ENCODE peak calls at places on chromosomes 16 and 17, in four cellular contexts. T, D, K and H are unnamed samples.

GRCh38 chr16:6165330-6165984 is 1067.9 kb upstream of the EEF2KMT start:
- DNase-seq in T (no peak), D (no peak), K (no peak), H (no peak)

GRCh38 chr16:12142157-12142556 is 165.6 kb downstream of the SNX29 start:
- DNase-seq in T (no peak), D (no peak), K (no peak), H (no peak)

GRCh38 chr17:43983515-43984411 is 20.7 kb upstream of the NAGS start:
- DNase-seq in T (peak), D (no peak), K (peak), H (no peak)

GRCh38 chr16:27786221-27786848 is 236.4 kb downstream of the KATNIP start:
- DNase-seq in T (no peak), D (no peak), K (peak), H (no peak)

GRCh38 chr17:6279659-6280058 is 155.3 kb downstream of the AIPL1 start:
- DNase-seq in T (peak), D (peak), K (peak), H (peak)

GRCh38 chr16:11078812-11079459 is 134.6 kb downstream of the CLEC16A start:
- DNase-seq in T (no peak), D (no peak), K (no peak), H (no peak)

GRCh38 chr17:59311051-59311468 is 20.4 kb upstream of the YPEL2 start:
- DNase-seq in T (peak), D (peak), K (peak), H (peak)

GRCh38 chr16:17657037-17657436 is 186.3 kb upstream of the XYLT1 start:
- DNase-seq in T (no peak), D (no peak), K (no peak), H (no peak)

GRCh38 chr17:32497431-32498205 is 10.8 kb downstream of the CDK5R1 start:
- DNase-seq in T (no peak), D (no peak), K (no peak), H (no peak)

GRCh38 chr17:79843917-79844815 is 4.9 kb upstream of the CBX4 start:
- DNase-seq in T (no peak), D (no peak), K (no peak), H (no peak)

DNA sequence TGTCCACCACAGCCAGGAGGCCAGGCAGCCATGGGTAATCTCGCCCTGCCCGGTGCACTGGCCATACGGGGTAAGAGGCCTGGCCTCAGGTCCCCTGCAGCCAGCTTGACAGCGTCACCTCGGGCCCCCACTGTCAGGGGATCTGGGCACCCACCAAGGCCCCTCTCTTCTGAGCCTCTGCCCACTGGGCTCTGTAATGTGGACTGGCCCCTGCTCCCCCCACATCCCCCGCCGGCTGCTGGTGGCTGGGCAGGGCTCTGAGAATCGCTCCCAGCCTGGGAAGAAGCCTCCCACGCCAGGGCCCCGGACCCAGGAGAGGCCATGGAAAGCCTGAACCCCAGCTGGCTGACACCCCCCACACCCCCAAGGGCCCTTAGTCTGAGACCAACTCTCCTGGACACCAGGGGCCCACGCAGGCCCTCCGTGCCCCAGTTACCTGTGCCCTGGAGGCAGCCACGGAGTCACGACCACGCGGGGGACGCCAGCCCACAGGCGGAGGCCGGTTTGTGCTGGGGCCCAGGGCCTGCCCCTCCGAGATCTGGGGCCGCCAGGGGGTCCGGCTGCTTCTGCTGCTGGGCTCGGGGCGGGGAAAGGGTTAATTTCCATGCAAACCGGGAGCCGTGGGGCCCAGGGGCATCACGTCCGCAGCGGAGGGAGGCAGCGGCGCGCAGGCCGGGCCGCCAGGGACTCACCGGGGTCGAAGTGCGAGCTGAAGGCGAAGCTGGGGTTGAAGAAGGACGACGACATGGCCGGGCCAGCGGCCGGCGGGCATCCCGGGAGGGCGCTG is at the start of gene PVALEF:
- DNase-seq in T (no peak), D (no peak), K (peak), H (no peak)
- TF ChIP-seq CTCF in T (no peak), D (no peak), K (peak), H (no peak)

DNA sequence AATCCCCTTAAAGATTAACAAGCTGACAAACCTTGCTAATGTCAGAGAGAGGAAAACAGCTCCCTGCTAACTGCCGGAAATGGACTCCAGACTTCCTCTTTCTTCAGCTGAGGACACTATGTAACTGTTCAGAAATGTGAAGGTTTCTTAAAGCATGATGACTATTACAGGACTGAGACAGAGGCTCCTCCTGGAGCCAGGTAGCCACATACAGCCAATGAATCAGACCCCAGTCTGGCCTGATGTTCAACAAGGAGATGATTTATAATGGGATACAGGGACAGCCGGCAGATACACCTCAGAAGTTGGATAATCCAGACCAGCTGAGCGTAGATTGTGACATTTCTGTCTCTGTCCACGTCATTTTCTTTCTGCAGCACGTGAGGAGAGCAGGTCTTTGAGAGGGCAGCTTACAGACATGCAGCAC is 216.2 kb downstream of the HS3ST3A1 start:
- DNase-seq in T (no peak), D (no peak), K (no peak), H (no peak)
- TF ChIP-seq TCF7L2 in T (no peak), D (no peak), K (no peak), H (no peak)

GRCh38 chr17:19380551-19381284 is 2.4 kb downstream of the MAPK7 start:
- DNase-seq in T (no peak), D (no peak), K (no peak), H (no peak)

GRCh38 chr17:19379306-19380075 is 1.2 kb downstream of the MAPK7 start:
- DNase-seq in T (no peak), D (no peak), K (no peak), H (no peak)

GRCh38 chr17:19378416-19379293 is at the start of gene MAPK7:
- DNase-seq in T (no peak), D (no peak), K (no peak), H (no peak)

GRCh38 chr17:19376799-19377198 is 1.5 kb upstream of the MAPK7 start:
- DNase-seq in T (no peak), D (peak), K (no peak), H (no peak)

DNA sequence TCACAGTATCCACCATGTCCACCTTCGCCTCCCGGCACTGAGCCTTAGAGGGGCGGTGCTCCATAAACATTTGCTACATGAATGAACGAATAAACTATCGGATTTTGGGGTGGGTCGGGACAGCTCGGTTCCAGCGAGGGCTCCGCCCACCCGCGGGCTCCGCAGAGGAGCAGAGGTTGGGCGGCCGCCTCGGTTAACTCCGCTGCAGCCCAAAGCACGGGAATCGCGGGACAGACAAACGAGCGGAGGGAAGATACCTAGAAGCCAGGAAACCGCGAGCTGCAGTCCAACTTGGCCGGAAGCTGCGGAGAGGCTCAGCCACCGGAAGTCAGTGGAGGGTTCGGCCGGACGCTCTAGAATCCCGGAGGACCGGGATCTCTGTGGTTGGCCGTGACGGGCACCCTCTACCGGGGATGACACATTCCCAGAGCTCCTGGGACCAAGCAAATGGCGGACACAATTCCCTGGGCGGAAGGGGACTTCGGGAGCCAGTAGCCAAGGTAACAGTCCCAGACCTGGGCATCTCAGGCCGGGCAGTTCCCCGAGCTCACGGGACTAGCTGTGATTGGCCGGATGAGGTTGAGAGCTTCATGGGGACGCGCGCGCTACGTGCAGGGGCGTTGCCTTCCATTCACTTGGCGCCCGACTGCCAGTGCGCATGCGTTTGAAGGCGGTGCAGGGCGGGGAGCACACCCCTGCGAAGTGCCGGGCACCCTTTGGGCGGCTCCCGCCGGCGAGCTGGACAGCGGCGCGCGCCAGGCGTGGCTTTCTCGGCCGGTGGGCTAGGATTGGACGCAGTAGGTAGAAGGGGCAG is 489 bp upstream of the MAPK7 start:
- DNase-seq in T (peak), D (peak), K (peak), H (peak)
- TF ChIP-seq CTCF in T (no peak), D (no peak), K (peak), H (no peak)

DNA sequence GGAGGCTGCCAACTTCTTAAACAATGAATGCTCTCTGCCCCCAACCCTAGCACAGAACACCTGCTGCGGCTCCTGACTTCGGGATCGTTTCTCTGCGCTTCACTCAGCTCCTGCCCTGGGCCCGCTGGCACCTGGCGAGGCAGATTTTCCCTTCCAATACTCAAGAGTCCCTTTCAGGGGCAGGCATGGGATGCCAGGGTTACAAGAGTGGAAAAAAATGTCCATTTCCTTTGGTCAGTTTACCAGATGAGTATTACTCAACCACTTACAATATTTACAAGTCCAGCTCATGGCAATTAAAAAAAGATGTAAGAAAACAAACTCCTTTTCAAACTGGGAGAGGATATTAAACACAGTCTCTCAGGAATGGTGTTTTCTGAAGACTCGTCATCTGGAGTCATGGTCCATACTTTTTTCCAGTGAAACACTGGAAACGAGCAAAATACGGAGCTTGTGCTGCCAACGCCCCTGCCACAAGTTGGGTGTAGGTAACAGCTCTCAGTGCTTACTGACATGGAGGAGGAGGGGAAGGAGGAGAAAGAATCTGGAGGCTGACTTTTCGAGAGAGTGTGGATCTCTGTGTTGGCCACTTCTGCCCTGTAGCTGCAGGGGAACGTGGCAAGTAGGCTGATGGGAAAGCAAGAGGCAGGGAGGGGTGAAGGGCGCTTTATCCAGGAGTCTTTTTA is 235.8 kb downstream of the NTN1 start:
- DNase-seq in T (no peak), D (no peak), K (no peak), H (peak)
- TF ChIP-seq TCF7L2 in T (no peak), D (no peak), K (no peak), H (no peak)

GRCh38 chr16:75588716-75589115 is 22.5 kb downstream of the GABARAPL2 start:
- DNase-seq in T (no peak), D (no peak), K (no peak), H (no peak)
- TF ChIP-seq CTCF in T (no peak), D (no peak), K (no peak), H (no peak)

DNA sequence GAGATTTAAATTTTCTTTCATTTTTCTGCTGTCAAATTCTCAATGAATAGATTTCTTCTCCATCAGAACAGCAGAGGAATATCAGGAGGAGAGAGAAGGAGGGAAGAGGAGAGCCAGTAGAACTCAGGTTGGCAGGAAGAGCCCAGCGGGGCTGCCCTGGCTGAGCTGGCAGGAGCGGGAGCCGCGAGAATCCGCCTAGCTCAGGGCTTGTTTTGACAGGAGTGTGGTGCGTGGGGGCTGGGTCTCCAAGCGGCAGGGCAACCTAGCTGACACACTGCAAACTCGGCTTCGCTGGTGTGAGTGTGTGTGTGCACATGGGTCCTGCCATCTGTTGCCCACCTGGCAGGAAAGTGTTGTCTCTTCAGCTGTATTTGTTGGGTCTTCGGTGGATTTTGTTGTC is 27.9 kb upstream of the BCAR1 start:
- DNase-seq in T (no peak), D (no peak), K (no peak), H (no peak)
- TF ChIP-seq TCF7L2 in T (no peak), D (no peak), K (no peak), H (no peak)

DNA sequence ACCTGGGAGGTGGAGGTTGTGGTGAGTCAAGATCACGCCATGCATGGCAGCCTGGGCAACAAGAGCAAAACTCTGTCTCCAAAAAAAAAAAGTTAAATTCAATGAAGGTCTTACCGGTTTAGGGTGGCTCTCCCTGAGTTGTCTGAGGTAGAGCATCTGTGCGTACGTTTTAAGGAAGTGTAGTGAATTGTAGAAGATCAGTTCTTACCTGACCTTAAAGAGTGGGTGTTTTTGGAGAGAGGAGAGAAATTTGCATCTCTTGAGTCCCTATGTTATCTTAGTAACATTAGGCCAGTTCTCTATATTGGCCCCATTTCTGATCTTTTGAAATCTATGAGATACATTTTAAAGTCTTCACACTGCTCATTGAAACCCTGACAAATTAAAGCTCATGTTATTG is 56.2 kb downstream of the ELAC2 start:
- DNase-seq in T (no peak), D (no peak), K (no peak), H (no peak)
- TF ChIP-seq CTCF in T (no peak), D (no peak), K (no peak), H (no peak)

DNA sequence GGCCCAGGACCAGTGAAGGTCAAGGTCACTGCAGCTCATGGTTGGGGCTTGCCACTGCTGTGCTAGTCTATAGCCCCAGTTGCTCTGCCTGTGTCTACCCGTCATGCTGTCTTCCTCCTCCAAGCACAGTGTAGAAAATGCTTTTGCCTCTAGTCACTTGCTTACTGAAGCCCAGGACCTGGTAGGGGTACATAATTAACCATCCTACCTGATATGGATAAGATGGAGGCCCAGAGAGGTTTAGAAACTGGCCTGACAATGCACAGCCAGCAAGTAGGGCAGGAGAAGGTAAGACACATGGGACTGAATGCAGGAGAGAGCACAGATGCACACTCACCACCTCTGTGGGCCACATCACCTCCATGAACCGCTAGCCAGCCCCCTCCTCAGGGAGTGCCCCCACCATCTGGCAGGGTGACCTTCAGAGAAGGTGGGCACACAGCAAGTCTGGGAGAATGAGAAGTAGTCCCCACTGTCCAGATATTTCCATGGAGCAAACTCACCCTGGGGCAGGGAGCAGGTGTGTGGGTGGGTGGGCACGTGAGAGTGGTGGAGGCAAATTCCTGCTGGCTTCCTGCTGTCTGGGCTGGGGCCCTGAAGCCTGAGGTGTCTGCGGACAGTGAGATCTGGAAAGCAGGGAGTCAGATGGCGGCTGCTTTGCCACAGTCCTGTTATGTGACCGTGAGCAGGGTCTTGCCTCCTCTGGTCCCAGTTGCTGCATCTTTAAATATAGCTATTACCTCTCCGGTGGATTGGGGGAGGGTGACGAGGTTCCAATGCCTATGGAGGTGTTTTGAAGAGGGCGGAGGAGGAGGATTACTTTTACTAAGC is 1.0 kb downstream of the CX3CL1 start:
- DNase-seq in T (no peak), D (no peak), K (peak), H (no peak)
- TF ChIP-seq TCF7L2 in T (no peak), D (no peak), K (no peak), H (no peak)

GRCh38 chr17:48606892-48607241 is 2.1 kb upstream of the HOXB6 start:
- DNase-seq in T (no peak), D (no peak), K (no peak), H (no peak)
- TF ChIP-seq CTCF in T (no peak), D (no peak), K (no peak), H (no peak)

GRCh38 chr17:39598047-39598481 is 9.7 kb downstream of the NEUROD2 start:
- DNase-seq in T (no peak), D (no peak), K (no peak), H (no peak)
- TF ChIP-seq TCF7L2 in T (no peak), D (no peak), K (no peak), H (no peak)